ENCODE peak calls at places on chromosomes 5 and 9, in seven cellular contexts. A, Z, F, H, X, K and C are unnamed samples.

GRCh38 chr5:39092581-39093350 is 18.6 kb upstream of the RICTOR start:
- DNase-seq in H (no peak), F (no peak), X (no peak), Z (peak), A (no peak), K (no peak), C (peak)

GRCh38 chr9:130480673-130481072 is 35.9 kb downstream of the ASS1 start:
- DNase-seq in H (no peak), K (no peak), F (peak), A (peak), Z (no peak), X (peak), C (no peak)

GRCh38 chr9:132233138-132233537 is 71.3 kb downstream of the NTNG2 start:
- DNase-seq in Z (no peak), A (no peak), F (no peak), K (no peak), H (no peak), X (no peak), C (no peak)

GRCh38 chr9:99266136-99267023 is 44.3 kb downstream of the SEC61B start:
- DNase-seq in F (no peak), A (peak), H (peak), X (peak), Z (peak), K (peak), C (peak)

GRCh38 chr5:131628990-131629389 is 6.0 kb downstream of the RAPGEF6 start:
- DNase-seq in A (no peak), X (no peak), F (no peak), Z (peak), K (peak), H (no peak), C (peak)

GRCh38 chr5:9947944-9948343 is 301.7 kb downstream of the ATPSCKMT start:
- DNase-seq in Z (peak), A (no peak), K (no peak), H (no peak), F (no peak), X (no peak), C (no peak)

GRCh38 chr5:135473956-135474670 is 22.0 kb upstream of the TIFAB start:
- DNase-seq in X (no peak), Z (no peak), H (no peak), K (no peak), A (peak), F (no peak), C (no peak)

GRCh38 chr5:169893010-169893409 is 87.3 kb downstream of the INSYN2B start:
- DNase-seq in K (no peak), F (no peak), X (no peak), H (no peak), A (no peak), Z (no peak), C (no peak)

GRCh38 chr9:127913682-127914081 is 3.2 kb downstream of the ST6GALNAC4 start:
- DNase-seq in F (no peak), K (no peak), Z (no peak), A (no peak), X (no peak), H (no peak), C (no peak)

GRCh38 chr5:151953833-151954232 is 29.2 kb upstream of the GLRA1 start:
- DNase-seq in F (no peak), A (no peak), Z (no peak), K (no peak), H (no peak), X (no peak), C (no peak)

GRCh38 chr9:109033941-109034700 is 20.8 kb upstream of the CTNNAL1 start:
- DNase-seq in A (no peak), Z (no peak), K (no peak), X (no peak), H (no peak), F (no peak), C (no peak)

GRCh38 chr5:132392411-132392810 is 22.9 kb downstream of the SLC22A5 start:
- DNase-seq in K (no peak), H (no peak), F (no peak), X (no peak), Z (no peak), A (no peak), C (no peak)

GRCh38 chr5:143714629-143715028 is 97.3 kb upstream of the HMHB1 start:
- DNase-seq in F (no peak), K (no peak), X (no peak), A (no peak), Z (peak), H (no peak), C (no peak)

GRCh38 chr5:67214713-67215591 is 18.4 kb upstream of the CD180 start:
- DNase-seq in H (no peak), K (no peak), Z (no peak), A (no peak), X (no peak), F (no peak), C (no peak)

GRCh38 chr5:76403963-76404693 is 1.0 kb downstream of the IQGAP2 start:
- DNase-seq in F (no peak), H (peak), X (peak), A (no peak), Z (no peak), K (no peak), C (no peak)

GRCh38 chr5:148805323-148806290 is 20.8 kb upstream of the ADRB2 start:
- DNase-seq in H (no peak), Z (peak), X (peak), A (no peak), F (no peak), K (no peak), C (peak)

GRCh38 chr9:36163840-36164175 is 5.4 kb upstream of the CCIN start:
- DNase-seq in X (no peak), F (no peak), Z (peak), K (no peak), H (no peak), A (no peak), C (no peak)

GRCh38 chr9:437066-438015 is 222.7 kb downstream of the DOCK8 start:
- DNase-seq in K (peak), H (no peak), X (no peak), F (no peak), A (no peak), Z (peak), C (peak)

GRCh38 chr5:140251527-140251973 is 51.4 kb downstream of the PFDN1 start:
- DNase-seq in F (no peak), X (no peak), A (no peak), H (peak), Z (peak), K (peak), C (peak)

GRCh38 chr5:128470663-128471062 is 67.4 kb downstream of the FBN2 start:
- DNase-seq in Z (peak), X (no peak), A (no peak), H (no peak), F (no peak), K (peak), C (no peak)

GRCh38 chr9:34501889-34502425 is 20.8 kb downstream of the ENHO start:
- DNase-seq in F (peak), K (no peak), X (peak), H (no peak), A (peak), Z (peak), C (no peak)

GRCh38 chr5:42677156-42677842 is 79.3 kb upstream of the CCDC152 start:
- DNase-seq in A (no peak), X (no peak), K (no peak), H (no peak), Z (no peak), F (no peak), C (no peak)

GRCh38 chr5:1107167-1108007 is 4.5 kb downstream of the SLC12A7 start:
- DNase-seq in F (no peak), A (no peak), K (no peak), X (no peak), H (no peak), Z (no peak), C (no peak)

GRCh38 chr5:134003064-134003956 is 1.5 kb downstream of the VDAC1 start:
- DNase-seq in K (no peak), A (no peak), F (no peak), H (no peak), X (no peak), Z (no peak), C (no peak)

GRCh38 chr9:17609312-17610005 is 30.6 kb downstream of the SH3GL2 start:
- DNase-seq in X (no peak), A (no peak), H (no peak), Z (no peak), F (no peak), K (no peak), C (no peak)

GRCh38 chr5:178234753-178235599 is 2.4 kb upstream of the PHYKPL start:
- DNase-seq in F (peak), A (peak), H (peak), X (peak), Z (peak), K (no peak), C (peak)

GRCh38 chr9:129237195-129237611 is 59.1 kb upstream of the IER5L start:
- DNase-seq in A (no peak), Z (peak), K (peak), H (peak), F (no peak), X (no peak), C (peak)

GRCh38 chr9:136204838-136205706 is at the start of gene LHX3:
- DNase-seq in K (no peak), X (peak), F (no peak), A (peak), Z (no peak), H (no peak), C (no peak)

GRCh38 chr9:129487658-129488483 is 133.0 kb downstream of the C9orf50 start:
- DNase-seq in H (no peak), F (peak), A (peak), Z (peak), K (no peak), X (no peak), C (peak)

GRCh38 chr5:78886650-78887230 is 98.4 kb downstream of the ARSB start:
- DNase-seq in A (no peak), K (no peak), X (no peak), H (no peak), F (no peak), Z (peak), C (no peak)

GRCh38 chr9:21616082-21616778 is 134.1 kb upstream of the IFNE start:
- DNase-seq in X (no peak), H (no peak), F (no peak), A (no peak), K (peak), Z (peak), C (peak)

GRCh38 chr9:13719410-13719809 is 439.9 kb upstream of the MPDZ start:
- DNase-seq in A (no peak), H (no peak), Z (peak), X (no peak), K (no peak), F (no peak), C (peak)

GRCh38 chr5:5383461-5383860 is 39.0 kb upstream of the ICE1 start:
- DNase-seq in H (no peak), Z (no peak), X (no peak), A (no peak), K (no peak), F (no peak), C (no peak)

GRCh38 chr9:16530669-16531461 is 339.6 kb downstream of the BNC2 start:
- DNase-seq in F (no peak), X (no peak), H (no peak), Z (peak), A (no peak), K (no peak), C (peak)

GRCh38 chr5:40688127-40688756 is 8.5 kb downstream of the PTGER4 start:
- DNase-seq in K (peak), F (peak), H (peak), X (peak), Z (peak), A (peak), C (peak)

GRCh38 chr5:123732261-123732660 is 220.3 kb downstream of the CSNK1G3 start:
- DNase-seq in H (no peak), K (no peak), Z (no peak), F (no peak), A (peak), X (no peak), C (no peak)

GRCh38 chr9:18614116-18614515 is 140.2 kb downstream of the ADAMTSL1 start:
- DNase-seq in X (no peak), K (no peak), A (no peak), Z (no peak), H (no peak), F (no peak), C (no peak)

GRCh38 chr5:173981362-173981761 is 7.6 kb upstream of the C5orf47 start:
- DNase-seq in X (no peak), Z (no peak), F (no peak), A (no peak), K (no peak), H (no peak), C (no peak)